ENCODE peak calls at places on chromosomes 3 and 15, in seven cellular contexts. P is hepatocyte, F is neural progenitor cell, X is PC-3, R is OCI-LY7, Y is MM.1S, M is SK-N-SH. G is an unnamed sample.
A peak's percentile ranks its signal among the peaks of the same experiment; 100 is the strongest.

GRCh38 chr15:39874890-39875549 is 45.0 kb downstream of the GPR176 start:
- DNase-seq in P (peak; percentile 38), F (peak; percentile 41), X (peak; percentile 69), R (peak; percentile 33), Y (peak; percentile 57), M (peak; percentile 40), G (peak; percentile 47)

GRCh38 chr3:127822836-127823589 is 698 bp upstream of the MGLL start:
- DNase-seq in P (peak; percentile 64), F (peak; percentile 66), X (peak; percentile 29), R (no peak), Y (no peak), M (peak; percentile 84), G (peak; percentile 30)

GRCh38 chr15:74632601-74633000 is 17.0 kb downstream of the CLK3 start:
- DNase-seq in P (no peak), F (no peak), X (no peak), R (no peak), Y (no peak), M (no peak), G (no peak)

GRCh38 chr3:126208182-126208581 is 27.8 kb upstream of the ALDH1L1 start:
- DNase-seq in P (no peak), F (no peak), X (no peak), R (no peak), Y (no peak), M (no peak), G (no peak)

GRCh38 chr15:61275901-61276300 is 46.8 kb upstream of the RORA start:
- DNase-seq in P (no peak), F (no peak), X (no peak), R (no peak), Y (no peak), M (peak; percentile 3), G (no peak)

GRCh38 chr3:135325096-135325495 is 530.0 kb downstream of the EPHB1 start:
- DNase-seq in P (no peak), F (no peak), X (no peak), R (no peak), Y (no peak), M (no peak), G (no peak)

GRCh38 chr3:114080201-114080600 is 23.7 kb downstream of the QTRT2 start:
- DNase-seq in P (no peak), F (no peak), X (no peak), R (no peak), Y (no peak), M (no peak), G (no peak)

GRCh38 chr3:182078314-182078713 is 366.6 kb downstream of the SOX2 start:
- DNase-seq in P (peak; percentile 20), F (no peak), X (no peak), R (no peak), Y (no peak), M (no peak), G (peak; percentile 27)

GRCh38 chr3:113736548-113737089 is 9.4 kb downstream of the NAA50 start:
- DNase-seq in P (peak; percentile 74), F (peak; percentile 45), X (peak; percentile 85), R (peak; percentile 77), Y (peak; percentile 82), M (peak; percentile 52), G (peak; percentile 75)

GRCh38 chr3:197547618-197548017 is 8.2 kb downstream of the BDH1 start:
- DNase-seq in P (peak; percentile 80), F (peak; percentile 69), X (no peak), R (no peak), Y (no peak), M (no peak), G (peak; percentile 70)

GRCh38 chr15:25933456-25934158 is 70.5 kb upstream of the ATP10A start:
- DNase-seq in P (peak; percentile 87), F (peak; percentile 88), X (peak; percentile 75), R (peak; percentile 91), Y (peak; percentile 24), M (peak; percentile 70), G (peak; percentile 90)

GRCh38 chr3:155302476-155302875 is 9.0 kb upstream of the STRIT1 start:
- DNase-seq in P (no peak), F (no peak), X (peak; percentile 61), R (no peak), Y (peak; percentile 3), M (no peak), G (no peak)

GRCh38 chr3:52771334-52771681 is 568 bp upstream of the NEK4 start:
- DNase-seq in P (no peak), F (no peak), X (no peak), R (no peak), Y (no peak), M (no peak), G (peak; percentile 43)

GRCh38 chr15:39869858-39870515 is 50.1 kb downstream of the GPR176 start:
- DNase-seq in P (no peak), F (no peak), X (no peak), R (no peak), Y (no peak), M (no peak), G (no peak)

GRCh38 chr3:10500717-10501663 is 4.4 kb downstream of the ATP2B2 start:
- DNase-seq in P (no peak), F (no peak), X (no peak), R (no peak), Y (no peak), M (no peak), G (no peak)

GRCh38 chr3:185149591-185149990 is 3.3 kb downstream of the C3orf70 start:
- DNase-seq in P (no peak), F (no peak), X (no peak), R (no peak), Y (no peak), M (no peak), G (no peak)

GRCh38 chr3:40055361-40055760 is 246.0 kb downstream of the MYRIP start:
- DNase-seq in P (no peak), F (no peak), X (no peak), R (no peak), Y (no peak), M (no peak), G (no peak)

GRCh38 chr3:188337232-188337631 is 183.3 kb downstream of the LPP start:
- DNase-seq in P (no peak), F (no peak), X (no peak), R (no peak), Y (no peak), M (no peak), G (no peak)
- TF ChIP-seq CTCF in P (no peak), F (no peak), X (no peak), R (no peak), Y (no peak), M (no peak), G (no peak)

GRCh38 chr15:57761562-57761961 is 55.0 kb downstream of the POLR2M start:
- DNase-seq in P (no peak), F (no peak), X (no peak), R (no peak), Y (no peak), M (no peak), G (no peak)
- TF ChIP-seq EZH2phosphoT487 in P (no peak), F (no peak), X (no peak), R (no peak), Y (no peak), M (no peak), G (no peak)

GRCh38 chr3:159896543-159896942 is 92.1 kb upstream of the IL12A start:
- DNase-seq in P (no peak), F (no peak), X (no peak), R (no peak), Y (no peak), M (no peak), G (no peak)

GRCh38 chr3:159902531-159903314 is 85.9 kb upstream of the IL12A start:
- DNase-seq in P (no peak), F (no peak), X (no peak), R (no peak), Y (no peak), M (no peak), G (peak; percentile 9)

GRCh38 chr3:159898147-159898546 is 90.5 kb upstream of the IL12A start:
- DNase-seq in P (no peak), F (no peak), X (no peak), R (no peak), Y (no peak), M (no peak), G (no peak)

GRCh38 chr3:159897331-159898075 is 91.1 kb upstream of the IL12A start:
- DNase-seq in P (no peak), F (no peak), X (no peak), R (no peak), Y (no peak), M (peak; percentile 21), G (no peak)

GRCh38 chr3:159899198-159899597 is 89.4 kb upstream of the IL12A start:
- DNase-seq in P (no peak), F (no peak), X (no peak), R (no peak), Y (no peak), M (no peak), G (no peak)
- H3K27ac ChIP-seq in P (no peak overlapping the region), F (no peak overlapping the region), X (no peak overlapping the region), R (no peak overlapping the region), Y (no peak overlapping the region), M (no peak overlapping the region), G (no peak overlapping the region)

DNA sequence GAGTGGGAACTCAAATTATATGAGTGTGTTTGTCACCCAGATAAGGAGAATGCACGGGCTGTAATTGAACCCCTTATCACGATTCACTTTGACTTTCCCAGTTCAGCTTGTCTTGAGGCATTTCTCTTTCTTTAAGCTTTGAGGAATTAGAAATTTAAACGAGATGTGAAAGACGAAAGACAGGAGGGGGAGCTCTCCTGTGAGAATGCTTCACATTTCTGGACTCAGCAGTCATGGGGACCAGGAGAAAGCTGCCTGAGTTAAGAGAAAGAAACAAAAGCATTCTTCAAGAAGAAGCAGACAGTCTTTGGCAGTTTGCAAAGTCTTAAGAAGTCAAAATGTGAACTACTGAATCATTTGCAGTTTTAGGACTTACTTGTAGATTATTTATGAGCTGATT is 205.6 kb downstream of the NECTIN3 start:
- DNase-seq in P (peak; percentile 45), F (peak; percentile 74), X (peak; percentile 37), R (no peak), Y (no peak), M (no peak), G (peak; percentile 81)
- TF ChIP-seq CTCF in P (peak; percentile 43), F (peak; percentile 44), X (peak; percentile 51), R (peak; percentile 19), Y (no peak), M (peak; percentile 51), G (peak; percentile 49)

GRCh38 chr15:44598892-44599291 is 61.9 kb downstream of the EIF3J start:
- DNase-seq in P (no peak), F (no peak), X (no peak), R (no peak), Y (no peak), M (no peak), G (no peak)
- TF ChIP-seq EZH2phosphoT487 in P (no peak), F (no peak), X (no peak), R (no peak), Y (no peak), M (no peak), G (no peak)

G was measured in GM23338.